ENCODE peak calls at places on chromosomes 1 and 21, in four cellular contexts. U is fibroblast of the conjunctiva, C is pulmonary artery endothelial cell, I is Kasumi-1. W is an unnamed sample.
A peak's percentile ranks its signal among the peaks of the same experiment; 100 is the strongest.

GRCh38 chr21:36437745-36438128 is 42.2 kb downstream of the CLDN14 start:
- DNase-seq in C (peak; percentile 71), U (peak; percentile 4), I (peak; percentile 32), W (no peak)

GRCh38 chr1:216765346-216766300 is 42.4 kb upstream of the ESRRG start:
- DNase-seq in U (peak; percentile 12), C (no peak), I (no peak), W (no peak)

GRCh38 chr1:65048325-65048724 is 82.0 kb upstream of the JAK1 start:
- DNase-seq in C (no peak), U (no peak), I (no peak), W (no peak)

GRCh38 chr1:20440785-20441200 is 45.2 kb downstream of the CAMK2N1 start:
- DNase-seq in I (peak; percentile 3), U (no peak), C (no peak), W (no peak)

GRCh38 chr1:246214708-246215504 is 292.2 kb downstream of the SMYD3 start:
- DNase-seq in I (peak; percentile 90), C (peak; percentile 64), U (no peak), W (no peak)

GRCh38 chr21:34511787-34512451 is at the start of gene KCNE1:
- DNase-seq in I (no peak), C (no peak), U (no peak), W (no peak)

GRCh38 chr1:183411091-183411490 is 7.1 kb downstream of the NMNAT2 start:
- DNase-seq in U (no peak), I (no peak), C (no peak), W (no peak)

GRCh38 chr1:175390081-175390481 is 197.5 kb upstream of the KIAA0040 start:
- DNase-seq in U (no peak), C (no peak), I (no peak), W (no peak)

GRCh38 chr1:55662875-55663274 is 447.7 kb upstream of the USP24 start:
- DNase-seq in C (no peak), I (no peak), U (no peak), W (no peak)

GRCh38 chr1:37452416-37452815 is 22.0 kb upstream of the ZC3H12A start:
- DNase-seq in C (no peak), I (no peak), U (no peak), W (no peak)

GRCh38 chr1:119011706-119012105 is 23.6 kb upstream of the TBX15 start:
- DNase-seq in U (no peak), C (no peak), I (no peak), W (no peak)

GRCh38 chr1:226945858-226946245 is 5.8 kb downstream of the COQ8A start:
- DNase-seq in I (no peak), C (no peak), U (no peak), W (no peak)